ENCODE peak calls at places on chromosomes 6 and 20, in ten cellular contexts. Z, E, Y, P, W, X, J, O, I and Q are unnamed samples.

GRCh38 chr6:98984102-98984501 is 36.4 kb upstream of the FBXL4 start:
- ATAC-seq in Z (no peak), E (no peak), Y (no peak), P (no peak), W (no peak), X (no peak), J (no peak), O (no peak), I (no peak), Q (no peak)

GRCh38 chr6:42147138-42147562 is 4.7 kb upstream of the C6orf132 start:
- ATAC-seq in Z (no peak), E (no peak), Y (no peak), P (no peak), W (no peak), X (no peak), J (no peak), O (no peak), I (no peak), Q (no peak)

GRCh38 chr6:14189122-14189521 is 71.5 kb downstream of the CD83 start:
- ATAC-seq in Z (no peak), E (no peak), Y (no peak), P (no peak), W (no peak), X (no peak), J (no peak), O (no peak), I (no peak), Q (no peak)

GRCh38 chr6:11146117-11146826 is 34.7 kb upstream of the ERVFRD-1 start:
- ATAC-seq in Z (no peak), E (no peak), Y (no peak), P (no peak), W (no peak), X (no peak), J (no peak), O (no peak), I (no peak), Q (no peak)

GRCh38 chr6:56808871-56809359 is 146.0 kb upstream of the BEND6 start:
- ATAC-seq in Z (no peak), E (peak; percentile 46), Y (no peak), P (no peak), W (peak; percentile 54), X (no peak), J (no peak), O (peak; percentile 84), I (peak; percentile 23), Q (no peak)

GRCh38 chr6:39543117-39543516 is 182.1 kb downstream of the KIF6 start:
- ATAC-seq in Z (no peak), E (peak; percentile 97), Y (no peak), P (no peak), W (peak; percentile 90), X (no peak), J (no peak), O (no peak), I (peak; percentile 97), Q (peak; percentile 98)

GRCh38 chr6:104644848-104645247 is 214.9 kb downstream of the HACE1 start:
- ATAC-seq in Z (no peak), E (no peak), Y (no peak), P (no peak), W (no peak), X (no peak), J (no peak), O (no peak), I (no peak), Q (peak; percentile 16)

GRCh38 chr20:62906209-62906608 is 20.1 kb downstream of the DIDO1 start:
- ATAC-seq in Z (no peak), E (peak; percentile 65), Y (no peak), P (no peak), W (no peak), X (no peak), J (no peak), O (no peak), I (no peak), Q (no peak)

GRCh38 chr6:31781244-31782125 is 4.4 kb upstream of the VWA7 start:
- ATAC-seq in Z (no peak), E (no peak), Y (no peak), P (no peak), W (no peak), X (no peak), J (no peak), O (no peak), I (no peak), Q (no peak)

GRCh38 chr20:50126662-50127061 is 13.7 kb upstream of the UBE2V1 start:
- ATAC-seq in Z (no peak), E (no peak), Y (peak; percentile 83), P (no peak), W (peak; percentile 46), X (no peak), J (no peak), O (no peak), I (peak; percentile 76), Q (peak; percentile 51)

GRCh38 chr20:57410398-57411323 is 19.5 kb downstream of the RBM38 start:
- ATAC-seq in Z (peak; percentile 14), E (no peak), Y (no peak), P (peak; percentile 6), W (no peak), X (no peak), J (no peak), O (no peak), I (no peak), Q (no peak)

GRCh38 chr6:5314191-5314865 is 53.0 kb downstream of the FARS2 start:
- ATAC-seq in Z (peak; percentile 79), E (no peak), Y (no peak), P (no peak), W (no peak), X (no peak), J (no peak), O (no peak), I (no peak), Q (no peak)

GRCh38 chr6:138250513-138251247 is 32.4 kb upstream of the PBOV1 start:
- ATAC-seq in Z (no peak), E (peak; percentile 65), Y (peak; percentile 84), P (no peak), W (peak; percentile 58), X (no peak), J (no peak), O (no peak), I (peak; percentile 88), Q (no peak)

GRCh38 chr6:47483516-47483852 is 5.9 kb downstream of the CD2AP start:
- ATAC-seq in Z (no peak), E (no peak), Y (no peak), P (no peak), W (no peak), X (no peak), J (no peak), O (no peak), I (no peak), Q (no peak)

GRCh38 chr6:99359800-99360199 is 10.3 kb upstream of the FAXC start:
- ATAC-seq in Z (no peak), E (no peak), Y (no peak), P (no peak), W (no peak), X (no peak), J (no peak), O (no peak), I (no peak), Q (no peak)

GRCh38 chr20:46356195-46357029 is 48.1 kb upstream of the CDH22 start:
- ATAC-seq in Z (no peak), E (no peak), Y (no peak), P (no peak), W (peak; percentile 30), X (no peak), J (no peak), O (no peak), I (peak; percentile 9), Q (no peak)

GRCh38 chr20:52768649-52769048 is 203.5 kb upstream of the TSHZ2 start:
- ATAC-seq in Z (no peak), E (peak; percentile 65), Y (no peak), P (no peak), W (no peak), X (no peak), J (no peak), O (no peak), I (no peak), Q (no peak)

GRCh38 chr6:2524090-2524489 is 226.6 kb downstream of the MYLK4 start:
- ATAC-seq in Z (no peak), E (no peak), Y (peak; percentile 33), P (no peak), W (no peak), X (no peak), J (no peak), O (no peak), I (no peak), Q (no peak)

GRCh38 chr20:35145141-35145564 is 2.0 kb downstream of the EDEM2 start:
- ATAC-seq in Z (peak; percentile 21), E (peak; percentile 59), Y (peak; percentile 46), P (peak; percentile 57), W (peak; percentile 34), X (peak; percentile 64), J (no peak), O (peak; percentile 62), I (peak; percentile 32), Q (peak; percentile 51)

GRCh38 chr6:158312165-158312564 is at the start of gene TULP4:
- ATAC-seq in Z (no peak), E (no peak), Y (no peak), P (no peak), W (no peak), X (no peak), J (no peak), O (no peak), I (no peak), Q (no peak)

GRCh38 chr20:18737140-18737539 is 76.4 kb upstream of the SCP2D1 start:
- ATAC-seq in Z (no peak), E (no peak), Y (peak; percentile 7), P (no peak), W (no peak), X (no peak), J (no peak), O (no peak), I (no peak), Q (no peak)

GRCh38 chr6:119209452-119210205 is 131.2 kb upstream of the FAM184A start:
- ATAC-seq in Z (no peak), E (no peak), Y (no peak), P (no peak), W (peak; percentile 78), X (no peak), J (no peak), O (no peak), I (peak; percentile 38), Q (peak; percentile 51)

GRCh38 chr6:29414588-29414987 is at the start of gene OR12D1:
- ATAC-seq in Z (no peak), E (no peak), Y (no peak), P (no peak), W (no peak), X (no peak), J (no peak), O (no peak), I (no peak), Q (no peak)

GRCh38 chr20:5008743-5009142 is 7.4 kb upstream of the SLC23A2 start:
- ATAC-seq in Z (no peak), E (no peak), Y (peak; percentile 71), P (no peak), W (no peak), X (peak; percentile 29), J (no peak), O (no peak), I (peak; percentile 12), Q (no peak)

GRCh38 chr6:10529231-10529801 is 8.2 kb downstream of the GCNT2 start:
- ATAC-seq in Z (no peak), E (no peak), Y (no peak), P (no peak), W (peak; percentile 18), X (no peak), J (peak; percentile 21), O (peak; percentile 40), I (peak; percentile 12), Q (no peak)

GRCh38 chr20:59207235-59207634 is 43.6 kb downstream of the ZNF831 start:
- ATAC-seq in Z (peak; percentile 13), E (no peak), Y (no peak), P (peak; percentile 8), W (no peak), X (no peak), J (no peak), O (no peak), I (no peak), Q (no peak)

GRCh38 chr6:32194825-32195651 is 2.6 kb upstream of the GPSM3 start:
- ATAC-seq in Z (no peak), E (no peak), Y (peak; percentile 8), P (no peak), W (no peak), X (no peak), J (no peak), O (peak; percentile 92), I (no peak), Q (no peak)

GRCh38 chr6:132746049-132746448 is 11.7 kb downstream of the VNN2 start:
- ATAC-seq in Z (no peak), E (no peak), Y (no peak), P (no peak), W (no peak), X (peak; percentile 68), J (no peak), O (no peak), I (no peak), Q (no peak)